ENCODE peak calls at places on chromosomes 2 and 18, in seven cellular contexts. M, X, I, D, W, J and A are unnamed samples.

GRCh38 chr2:9950521-9951271 is 797 bp upstream of the GRHL1 start:
- DNase-seq in I (no peak), W (peak), D (no peak), M (no peak), J (no peak), X (peak), A (peak)

GRCh38 chr2:178484245-178485041 is 4.2 kb downstream of the PLEKHA3 start:
- DNase-seq in J (no peak), D (peak), X (no peak), W (peak), I (no peak), M (no peak), A (peak)

GRCh38 chr2:97210336-97210735 is 97.4 kb downstream of the ANKRD36 start:
- DNase-seq in X (no peak), W (no peak), D (no peak), J (no peak), M (no peak), I (no peak), A (no peak)

GRCh38 chr2:27076323-27076722 is 2.1 kb upstream of the EMILIN1 start:
- DNase-seq in X (no peak), D (no peak), W (no peak), M (no peak), I (no peak), J (no peak), A (peak)

GRCh38 chr18:66136039-66136438 is 385.2 kb downstream of the CDH7 start:
- DNase-seq in X (no peak), I (no peak), J (no peak), W (no peak), D (no peak), M (no peak), A (no peak)

GRCh38 chr2:154203902-154204301 is 332.2 kb downstream of the GALNT13 start:
- DNase-seq in J (no peak), I (no peak), M (no peak), D (no peak), X (no peak), W (no peak), A (no peak)

GRCh38 chr2:68428746-68429145 is 38.3 kb downstream of the FBXO48 start:
- DNase-seq in J (no peak), M (no peak), D (no peak), I (no peak), W (no peak), X (no peak), A (no peak)

GRCh38 chr2:170711196-170711773 is 3.9 kb upstream of the SP5 start:
- DNase-seq in W (no peak), I (no peak), M (no peak), J (no peak), X (no peak), D (no peak), A (no peak)

GRCh38 chr18:36697905-36698304 is 130.9 kb downstream of the TPGS2 start:
- DNase-seq in J (no peak), M (peak), W (no peak), I (no peak), D (peak), X (no peak), A (no peak)

GRCh38 chr2:240191001-240191400 is 50.5 kb upstream of the OTOS start:
- DNase-seq in D (no peak), W (no peak), M (no peak), J (no peak), I (no peak), X (peak), A (no peak)

GRCh38 chr18:48833701-48834394 is 116.9 kb downstream of the SMAD7 start:
- DNase-seq in J (no peak), I (no peak), W (peak), X (peak), M (no peak), D (peak), A (no peak)

GRCh38 chr2:178716394-178716793 is 90.8 kb downstream of the TTN start:
- DNase-seq in M (no peak), D (no peak), X (no peak), I (no peak), J (no peak), W (no peak), A (no peak)

GRCh38 chr18:59604877-59605276 is 92.3 kb downstream of the CCBE1 start:
- DNase-seq in M (peak), I (no peak), X (no peak), W (no peak), D (peak), J (peak), A (no peak)

GRCh38 chr18:76493213-76494107 is 1.6 kb downstream of the ZNF516 start:
- DNase-seq in W (no peak), X (no peak), M (no peak), D (peak), I (peak), J (no peak), A (peak)

GRCh38 chr18:76494181-76494540 is 881 bp downstream of the ZNF516 start:
- DNase-seq in D (peak), M (no peak), W (no peak), X (peak), J (no peak), I (peak), A (peak)

GRCh38 chr18:76491436-76491800 is 3.6 kb downstream of the ZNF516 start:
- DNase-seq in I (peak), J (peak), X (peak), D (peak), M (peak), W (peak), A (peak)

GRCh38 chr18:76491801-76492668 is 3.0 kb downstream of the ZNF516 start:
- DNase-seq in M (no peak), W (peak), X (no peak), J (peak), I (peak), D (peak), A (peak)

GRCh38 chr18:76492669-76493212 is 2.3 kb downstream of the ZNF516 start:
- DNase-seq in X (peak), J (peak), D (peak), M (peak), W (peak), I (peak), A (peak)
- TF ChIP-seq POLR2A in X (no peak), J (peak), D (no peak), M (no peak), W (peak), I (peak), A (no peak)

DNA sequence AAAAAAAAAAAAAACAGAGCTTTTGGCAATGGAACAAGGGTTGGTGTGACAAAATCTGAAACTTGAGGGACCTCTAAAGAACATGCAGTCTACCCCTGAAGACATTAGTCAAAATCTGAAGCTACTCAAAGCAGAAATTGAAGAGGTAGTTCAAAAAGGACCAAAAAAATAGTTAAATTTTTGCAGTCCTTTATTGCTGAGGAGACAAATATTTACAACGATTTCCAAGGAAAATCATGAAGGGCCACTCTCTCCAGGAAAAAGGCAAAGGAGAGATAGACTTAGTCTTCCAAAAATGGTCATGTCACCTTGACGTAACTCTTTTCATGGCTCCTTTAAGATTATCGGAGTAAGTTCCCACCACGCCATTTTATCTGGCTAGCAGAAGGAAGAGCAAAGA is 452.0 kb downstream of the XIRP2 start:
- DNase-seq in X (no peak), J (no peak), I (no peak), D (no peak), W (no peak), M (no peak), A (no peak)
- TF ChIP-seq POLR2A in X (no peak), J (no peak), I (no peak), D (no peak), W (no peak), M (no peak), A (no peak)

DNA sequence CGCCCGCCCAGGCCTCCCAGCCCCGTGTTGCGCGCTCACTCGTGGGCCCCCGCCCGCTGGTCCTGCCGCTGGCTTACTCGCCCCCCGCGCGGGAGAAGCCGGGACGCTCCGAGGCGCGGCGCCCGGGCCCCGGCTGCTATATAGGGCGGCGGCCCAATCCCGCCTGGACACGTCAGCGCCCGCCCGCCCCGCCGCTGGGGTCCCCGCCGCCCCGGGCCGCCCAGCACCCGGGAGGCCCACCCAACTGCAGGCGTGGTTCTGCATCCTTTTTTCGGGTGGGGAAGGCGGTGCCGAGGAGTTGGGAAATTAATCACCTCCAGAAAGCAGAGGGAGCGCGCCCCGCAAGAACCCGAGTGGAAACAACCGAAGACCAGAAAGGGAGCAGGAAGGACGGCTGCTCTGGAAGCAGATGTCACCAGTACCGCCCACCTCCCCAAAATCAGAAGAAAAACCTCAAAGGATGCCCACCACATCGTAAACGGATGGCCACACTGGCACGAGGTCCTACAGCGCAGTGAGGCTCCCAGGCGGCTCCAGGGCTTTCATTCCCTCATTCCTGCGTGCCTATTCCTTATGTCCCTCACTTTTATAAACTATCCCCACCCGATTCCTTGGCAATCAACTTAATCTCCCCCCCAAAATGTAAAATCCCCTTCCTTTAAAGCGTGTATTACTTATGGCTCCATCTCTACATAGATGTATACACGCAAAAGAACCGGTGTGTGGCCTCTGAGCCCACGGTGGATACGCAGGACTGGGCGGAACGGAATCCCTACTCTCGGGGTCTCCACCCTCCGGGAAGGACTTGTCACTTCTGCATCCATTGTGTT is 42.5 kb downstream of the HDLBP start:
- DNase-seq in M (peak), I (peak), W (peak), J (peak), X (peak), D (peak), A (peak)
- TF ChIP-seq POLR2A in M (no peak), I (no peak), W (no peak), J (peak), X (peak), D (peak), A (no peak)

GRCh38 chr18:12946549-12947354 is 1.1 kb upstream of the SEH1L start:
- DNase-seq in W (no peak), I (peak), M (no peak), J (no peak), D (peak), X (peak), A (peak)
- TF ChIP-seq POLR2A in W (no peak), I (no peak), M (no peak), J (no peak), D (peak), X (no peak), A (no peak)

GRCh38 chr2:183025993-183026392 is 12.3 kb downstream of the NCKAP1 start:
- DNase-seq in D (no peak), X (no peak), I (no peak), W (no peak), J (no peak), M (no peak), A (no peak)

GRCh38 chr2:183026424-183026823 is 11.8 kb downstream of the NCKAP1 start:
- DNase-seq in X (no peak), I (no peak), D (no peak), J (no peak), M (no peak), W (no peak), A (no peak)

GRCh38 chr2:183022711-183023110 is 15.5 kb downstream of the NCKAP1 start:
- DNase-seq in I (no peak), M (no peak), W (no peak), X (no peak), J (no peak), D (no peak), A (no peak)

GRCh38 chr2:183027443-183027842 is 10.8 kb downstream of the NCKAP1 start:
- DNase-seq in M (no peak), J (no peak), D (no peak), X (no peak), W (no peak), I (no peak), A (no peak)

GRCh38 chr2:183024701-183025100 is 13.6 kb downstream of the NCKAP1 start:
- DNase-seq in M (no peak), D (peak), X (no peak), J (no peak), W (no peak), I (no peak), A (no peak)
- TF ChIP-seq POLR2A in M (no peak), D (no peak), X (no peak), J (no peak), W (no peak), I (no peak), A (no peak)

DNA sequence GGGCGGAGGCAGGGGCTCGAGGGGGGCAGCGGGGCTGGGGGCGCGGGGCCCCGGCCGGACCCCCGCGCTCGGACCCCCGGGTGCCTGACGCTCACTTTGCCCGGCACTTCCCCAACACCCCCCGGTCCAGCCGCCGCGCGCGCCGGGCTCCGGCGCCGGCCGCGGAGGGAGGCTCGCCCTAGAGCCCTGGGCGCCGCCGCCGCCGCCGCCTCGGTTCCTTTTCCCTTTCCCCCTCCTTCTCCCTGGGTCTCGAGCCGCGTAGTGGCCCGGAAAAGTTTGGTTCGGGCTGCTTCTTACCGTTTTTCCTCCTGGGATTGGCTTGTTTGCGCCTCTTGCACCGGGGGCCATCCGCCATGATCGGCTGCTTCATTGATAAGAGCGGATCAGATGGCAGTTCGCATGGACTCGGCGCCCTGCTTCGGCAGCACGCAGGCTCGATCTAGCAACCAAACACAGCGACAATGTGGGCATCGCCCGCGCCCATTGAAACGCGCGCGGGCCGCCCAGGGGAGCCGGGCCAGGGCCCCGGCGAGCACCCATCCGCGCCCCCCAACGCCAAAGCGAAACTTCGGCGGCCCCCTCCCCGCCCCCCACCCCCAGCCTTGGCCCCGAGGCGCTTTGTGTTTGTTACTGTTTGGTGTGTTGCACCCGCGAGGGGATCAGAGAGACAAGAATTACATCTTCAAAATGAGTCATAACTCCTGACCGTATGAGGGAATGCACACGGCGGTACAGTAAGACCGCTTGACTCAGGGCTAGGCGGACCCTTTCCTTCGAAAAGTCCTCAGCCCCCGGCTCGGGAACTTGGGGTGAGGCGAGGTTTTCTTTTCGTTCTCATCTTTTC is 2.7 kb downstream of the ZEB2 start:
- DNase-seq in J (no peak), I (peak), M (no peak), X (peak), W (peak), D (peak), A (peak)
- TF ChIP-seq POLR2A in J (no peak), I (peak), M (no peak), X (peak), W (no peak), D (no peak), A (peak)

DNA sequence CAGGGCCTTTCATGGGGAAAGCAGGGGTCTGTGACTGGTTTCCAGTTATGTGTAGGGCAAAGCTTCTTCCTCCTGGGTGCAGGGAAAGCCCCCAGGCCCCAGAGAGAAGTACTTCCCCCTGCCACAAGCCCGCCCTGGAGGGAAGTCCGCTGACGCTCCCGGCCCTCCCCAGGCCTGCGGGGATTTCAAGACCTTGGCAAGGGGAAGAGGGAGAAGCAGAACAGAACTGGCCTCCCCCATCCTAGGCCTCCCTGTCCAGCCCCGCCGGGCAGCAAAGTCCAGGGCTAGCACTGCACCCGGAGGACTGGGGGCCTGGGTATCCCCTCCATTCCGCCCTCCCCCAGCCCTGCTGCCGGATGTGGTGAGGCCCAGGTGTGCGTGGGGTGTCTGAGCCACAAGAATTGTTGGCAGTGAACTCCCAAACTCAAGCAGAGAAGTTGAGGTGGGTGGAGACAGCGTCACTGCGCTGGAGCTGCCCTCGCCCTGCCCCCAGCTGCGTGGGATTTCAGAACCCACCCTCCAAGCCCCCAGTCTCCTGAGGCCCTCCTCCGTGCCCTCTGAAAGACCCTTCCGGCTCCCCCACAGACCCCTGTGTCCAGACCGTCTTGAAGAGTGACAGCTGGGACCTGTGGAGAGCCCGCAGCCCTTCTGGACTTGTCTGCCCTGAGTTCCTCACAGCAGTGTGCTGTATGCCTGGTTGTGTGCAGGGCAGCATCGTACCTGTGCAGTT is 1.1 kb upstream of the DUSP2 start:
- DNase-seq in D (peak), X (peak), J (no peak), M (no peak), I (peak), W (peak), A (peak)
- TF ChIP-seq POLR2A in D (no peak), X (no peak), J (peak), M (no peak), I (no peak), W (no peak), A (no peak)

DNA sequence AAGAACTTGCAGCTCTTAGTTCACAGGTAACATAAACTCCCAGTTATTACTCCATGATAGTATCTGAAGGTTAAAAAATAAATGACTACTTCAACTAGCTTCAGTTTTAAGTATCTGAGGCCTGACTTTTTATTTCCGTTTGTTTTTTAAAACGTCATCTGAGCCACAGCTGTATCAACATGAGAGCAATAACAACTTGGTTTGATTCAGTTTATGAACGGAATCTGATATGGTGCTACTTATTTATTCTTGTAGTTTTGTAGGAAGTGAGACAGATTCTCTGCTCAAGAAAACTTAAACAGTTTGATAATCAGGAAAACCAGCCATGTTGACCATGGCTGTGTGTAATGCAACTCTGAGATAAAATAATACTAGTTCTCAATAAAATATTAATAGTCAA is 34.9 kb downstream of the NAB1 start:
- DNase-seq in M (no peak), D (peak), W (no peak), J (no peak), X (no peak), I (no peak), A (no peak)
- TF ChIP-seq POLR2A in M (no peak), D (no peak), W (no peak), J (no peak), X (no peak), I (no peak), A (no peak)

GRCh38 chr2:230412369-230412706 is 3.7 kb upstream of the SP100 start:
- DNase-seq in M (no peak), X (no peak), I (no peak), D (no peak), J (no peak), W (no peak), A (peak)

GRCh38 chr2:230410861-230411464 is 5.0 kb upstream of the SP100 start:
- DNase-seq in M (no peak), D (no peak), J (no peak), X (no peak), I (no peak), W (no peak), A (peak)

GRCh38 chr2:230410263-230410662 is 5.7 kb upstream of the SP100 start:
- DNase-seq in X (no peak), W (no peak), D (no peak), J (no peak), I (no peak), M (no peak), A (no peak)

GRCh38 chr2:230412846-230413245 is 3.2 kb upstream of the SP100 start:
- DNase-seq in W (no peak), M (no peak), I (no peak), X (peak), J (no peak), D (no peak), A (no peak)

DNA sequence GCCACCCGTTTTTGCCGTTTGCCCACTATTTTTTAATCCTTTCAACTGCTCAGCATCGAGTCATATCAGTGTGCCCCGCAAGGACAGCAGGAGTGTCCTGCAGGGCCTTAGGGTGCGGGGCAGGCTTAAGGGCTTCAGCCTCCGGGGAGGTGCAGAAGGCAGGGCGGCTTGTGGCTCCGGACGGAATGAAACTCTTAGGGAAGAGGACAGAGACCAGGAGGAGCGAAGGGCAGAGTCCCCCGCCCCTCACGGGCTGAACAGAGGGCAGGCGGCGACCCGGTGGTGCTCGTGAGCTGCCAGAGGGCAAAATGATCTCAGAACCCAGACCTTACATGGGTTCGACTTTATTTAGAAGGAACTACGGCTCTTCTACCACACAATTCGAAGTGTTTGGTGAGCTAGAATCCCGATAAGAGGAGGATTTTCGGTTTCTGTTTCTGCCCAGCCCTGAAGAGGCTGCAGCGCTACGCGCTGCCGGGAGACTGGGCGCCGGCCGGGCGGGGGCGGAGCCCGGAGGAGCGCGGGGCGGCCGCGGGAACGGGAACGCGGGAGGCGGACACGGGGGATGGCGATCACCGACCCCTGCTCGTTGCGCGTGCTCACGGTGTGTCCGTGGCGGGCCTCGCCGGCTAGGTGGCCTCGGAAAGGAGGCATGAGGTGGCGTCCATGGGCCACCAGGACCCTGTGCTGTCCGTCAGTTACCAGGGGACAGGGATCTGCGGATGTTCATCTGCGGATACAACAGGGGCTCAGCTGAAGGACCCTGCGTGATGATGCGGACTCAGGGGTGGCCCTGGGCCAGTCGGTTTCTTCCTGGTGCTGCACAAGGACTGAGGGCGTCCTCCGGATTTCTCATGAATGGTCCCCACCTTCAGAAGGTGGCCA is 4.3 kb upstream of the SP100 start:
- DNase-seq in M (peak), J (peak), D (peak), I (peak), X (peak), W (peak), A (peak)
- TF ChIP-seq POLR2A in M (no peak), J (peak), D (peak), I (no peak), X (no peak), W (peak), A (peak)